ENCODE peak calls at places on chromosomes 12 and 14, in nine cellular contexts. T, P, G, M, D, I, Q, K and H are unnamed samples.

GRCh38 chr14:24892730-24893059 is 157.3 kb downstream of the STXBP6 start:
- DNase-seq in T (no peak), K (no peak), P (no peak), M (no peak), D (no peak), I (no peak), G (no peak), Q (no peak), H (no peak)

GRCh38 chr14:78758333-78758732 is 588.2 kb downstream of the NRXN3 start:
- DNase-seq in I (no peak), Q (peak; percentile 11), D (peak; percentile 53), M (peak; percentile 34), P (no peak), T (no peak), G (no peak), K (peak; percentile 59), H (no peak)

GRCh38 chr12:84912191-84913142 is at the start of gene SLC6A15:
- DNase-seq in T (peak; percentile 57), P (no peak), I (no peak), M (peak; percentile 74), K (peak; percentile 90), G (peak; percentile 77), Q (peak; percentile 43), D (no peak), H (no peak)

GRCh38 chr12:103495783-103496456 is at the start of gene C12orf42:
- DNase-seq in M (no peak), K (peak; percentile 71), I (no peak), T (peak; percentile 61), P (peak; percentile 4), Q (peak; percentile 85), D (peak; percentile 38), G (peak; percentile 72), H (no peak)

GRCh38 chr14:60094306-60094897 is 2.7 kb downstream of the PCNX4 start:
- DNase-seq in G (no peak), M (peak; percentile 87), K (peak; percentile 27), P (no peak), D (no peak), Q (no peak), T (peak; percentile 25), I (no peak), H (no peak)

GRCh38 chr12:25785164-25785563 is 173.3 kb upstream of the RASSF8 start:
- DNase-seq in I (no peak), K (no peak), M (no peak), P (no peak), G (no peak), T (no peak), D (no peak), Q (no peak), H (no peak)

GRCh38 chr14:77830692-77831091 is 30.8 kb downstream of the ADCK1 start:
- DNase-seq in D (peak; percentile 25), K (no peak), P (no peak), Q (no peak), G (no peak), I (no peak), T (no peak), M (no peak), H (no peak)

GRCh38 chr14:64515053-64515452 is 10.5 kb downstream of the ZBTB1 start:
- DNase-seq in I (no peak), P (no peak), Q (no peak), T (no peak), D (no peak), G (no peak), K (no peak), M (no peak), H (no peak)

GRCh38 chr12:29719381-29719780 is 64.4 kb downstream of the TMTC1 start:
- DNase-seq in G (no peak), T (no peak), D (no peak), I (no peak), P (no peak), K (no peak), Q (no peak), M (no peak), H (no peak)

GRCh38 chr12:12714276-12715001 is 2.7 kb upstream of the CDKN1B start:
- DNase-seq in K (peak; percentile 53), P (peak; percentile 53), D (peak; percentile 69), I (no peak), Q (no peak), G (peak; percentile 84), T (no peak), M (peak; percentile 54), H (peak; percentile 69)

GRCh38 chr12:122064780-122065588 is 13.6 kb upstream of the MLXIP start:
- DNase-seq in T (peak; percentile 81), Q (no peak), M (peak; percentile 88), K (peak; percentile 57), I (no peak), P (no peak), D (no peak), G (peak; percentile 95), H (no peak)

GRCh38 chr12:124386059-124386458 is 91.2 kb downstream of the RFLNA start:
- DNase-seq in D (no peak), M (peak; percentile 49), I (no peak), T (no peak), P (no peak), K (no peak), Q (no peak), G (no peak), H (no peak)